ENCODE peak calls at places on chromosomes 12 and 14, in five cellular contexts. One of them, this sample, is unnamed.

GRCh38 chr12:28535216-28535615 is 345.0 kb downstream of the CCDC91 start:
- DNase-seq in DND-41: no peak
- DNase-seq in fibroblast of mammary gland: peak
- DNase-seq in brain microvascular endothelial cell: peak
- DNase-seq in astrocyte of the spinal cord: peak
- DNase-seq in this sample: peak

GRCh38 chr14:66216763-66217162 is 269.4 kb upstream of the CCDC196 start:
- DNase-seq in DND-41: no peak
- DNase-seq in fibroblast of mammary gland: peak
- DNase-seq in brain microvascular endothelial cell: no peak
- DNase-seq in astrocyte of the spinal cord: no peak
- DNase-seq in this sample: no peak

GRCh38 chr12:103093499-103094106 is 136.1 kb downstream of the ASCL1 start:
- DNase-seq in DND-41: no peak
- DNase-seq in fibroblast of mammary gland: no peak
- DNase-seq in brain microvascular endothelial cell: no peak
- DNase-seq in astrocyte of the spinal cord: no peak
- DNase-seq in this sample: no peak

GRCh38 chr12:121428883-121429282 is 29.0 kb downstream of the RNF34 start:
- DNase-seq in DND-41: no peak
- DNase-seq in fibroblast of mammary gland: no peak
- DNase-seq in brain microvascular endothelial cell: no peak
- DNase-seq in astrocyte of the spinal cord: no peak
- DNase-seq in this sample: no peak

GRCh38 chr14:22986508-22987054 is 4.2 kb upstream of the AJUBA start:
- DNase-seq in DND-41: peak
- DNase-seq in fibroblast of mammary gland: peak
- DNase-seq in brain microvascular endothelial cell: peak
- DNase-seq in astrocyte of the spinal cord: peak
- DNase-seq in this sample: no peak

GRCh38 chr12:131856366-131857097 is 28.3 kb downstream of the MMP17 start:
- DNase-seq in DND-41: no peak
- DNase-seq in fibroblast of mammary gland: no peak
- DNase-seq in brain microvascular endothelial cell: no peak
- DNase-seq in astrocyte of the spinal cord: no peak
- DNase-seq in this sample: no peak

GRCh38 chr12:94831081-94831747 is 172.3 kb downstream of the NDUFA12 start:
- DNase-seq in DND-41: peak
- DNase-seq in fibroblast of mammary gland: no peak
- DNase-seq in brain microvascular endothelial cell: no peak
- DNase-seq in astrocyte of the spinal cord: no peak
- DNase-seq in this sample: no peak

GRCh38 chr14:59032821-59033220 is 155.6 kb upstream of the DAAM1 start:
- DNase-seq in DND-41: no peak
- DNase-seq in fibroblast of mammary gland: no peak
- DNase-seq in brain microvascular endothelial cell: peak
- DNase-seq in astrocyte of the spinal cord: no peak
- DNase-seq in this sample: no peak

GRCh38 chr14:68181395-68182326 is 362.1 kb downstream of the RAD51B start:
- DNase-seq in DND-41: no peak
- DNase-seq in fibroblast of mammary gland: peak
- DNase-seq in brain microvascular endothelial cell: no peak
- DNase-seq in astrocyte of the spinal cord: peak
- DNase-seq in this sample: no peak

GRCh38 chr14:100359111-100359510 is 36.0 kb downstream of the SLC25A47 start:
- DNase-seq in DND-41: no peak
- DNase-seq in fibroblast of mammary gland: no peak
- DNase-seq in brain microvascular endothelial cell: no peak
- DNase-seq in astrocyte of the spinal cord: no peak
- DNase-seq in this sample: no peak

GRCh38 chr12:607541-608001 is 55.7 kb downstream of the NINJ2 start:
- DNase-seq in DND-41: no peak
- DNase-seq in fibroblast of mammary gland: no peak
- DNase-seq in brain microvascular endothelial cell: no peak
- DNase-seq in astrocyte of the spinal cord: no peak
- DNase-seq in this sample: no peak

GRCh38 chr12:57738661-57739237 is at the start of gene AGAP2:
- DNase-seq in DND-41: no peak
- DNase-seq in fibroblast of mammary gland: no peak
- DNase-seq in brain microvascular endothelial cell: no peak
- DNase-seq in astrocyte of the spinal cord: no peak
- DNase-seq in this sample: no peak

GRCh38 chr14:67276131-67276530 is 34.9 kb downstream of the PALS1 start:
- DNase-seq in DND-41: no peak
- DNase-seq in fibroblast of mammary gland: no peak
- DNase-seq in brain microvascular endothelial cell: no peak
- DNase-seq in astrocyte of the spinal cord: no peak
- DNase-seq in this sample: no peak

GRCh38 chr12:122558721-122559641 is 31.9 kb downstream of the KNTC1 start:
- DNase-seq in DND-41: no peak
- DNase-seq in fibroblast of mammary gland: no peak
- DNase-seq in brain microvascular endothelial cell: no peak
- DNase-seq in astrocyte of the spinal cord: no peak
- DNase-seq in this sample: no peak

DNA sequence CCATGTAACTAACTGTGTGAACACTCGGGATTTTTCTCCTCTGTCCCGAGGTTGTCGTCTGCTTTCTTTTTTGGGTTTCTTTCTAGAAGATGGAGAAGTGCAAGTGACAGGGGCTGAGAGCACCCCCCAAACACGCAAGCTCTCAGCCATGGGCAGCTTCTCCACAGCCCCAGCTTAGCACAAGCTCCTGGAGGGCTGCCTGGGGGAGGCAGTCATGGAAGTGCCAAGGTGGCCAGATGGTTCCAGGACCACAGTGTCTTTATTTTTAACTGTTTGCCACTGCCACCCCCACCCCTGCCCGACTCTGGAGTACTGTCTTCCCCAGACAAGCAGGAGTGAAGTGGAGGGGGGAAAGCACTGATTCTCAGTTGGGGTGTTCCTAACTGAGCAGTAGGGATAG is 58.2 kb downstream of the ST8SIA1 start:
- DNase-seq in DND-41: no peak
- DNase-seq in fibroblast of mammary gland: no peak
- DNase-seq in brain microvascular endothelial cell: no peak
- DNase-seq in astrocyte of the spinal cord: no peak
- DNase-seq in this sample: no peak
- H3K4me3 ChIP-seq in DND-41: no peak
- H3K4me3 ChIP-seq in fibroblast of mammary gland: no peak
- H3K4me3 ChIP-seq in brain microvascular endothelial cell: no peak
- H3K4me3 ChIP-seq in astrocyte of the spinal cord: no peak
- H3K4me3 ChIP-seq in this sample: no peak

GRCh38 chr14:36657409-36658090 is 4.1 kb upstream of the PAX9 start:
- DNase-seq in DND-41: no peak
- DNase-seq in fibroblast of mammary gland: peak
- DNase-seq in brain microvascular endothelial cell: no peak
- DNase-seq in astrocyte of the spinal cord: no peak
- DNase-seq in this sample: no peak
- TF ChIP-seq CTCF in DND-41: no peak
- TF ChIP-seq CTCF in fibroblast of mammary gland: no peak
- TF ChIP-seq CTCF in brain microvascular endothelial cell: no peak
- TF ChIP-seq CTCF in astrocyte of the spinal cord: no peak
- TF ChIP-seq CTCF in this sample: no peak

GRCh38 chr12:123712780-123713319 is 697 bp downstream of the ATP6V0A2 start:
- DNase-seq in DND-41: no peak
- DNase-seq in fibroblast of mammary gland: no peak
- DNase-seq in brain microvascular endothelial cell: no peak
- DNase-seq in astrocyte of the spinal cord: peak
- DNase-seq in this sample: no peak

GRCh38 chr12:123705935-123706334 is 6.2 kb upstream of the ATP6V0A2 start:
- DNase-seq in DND-41: no peak
- DNase-seq in fibroblast of mammary gland: peak
- DNase-seq in brain microvascular endothelial cell: no peak
- DNase-seq in astrocyte of the spinal cord: peak
- DNase-seq in this sample: no peak

DNA sequence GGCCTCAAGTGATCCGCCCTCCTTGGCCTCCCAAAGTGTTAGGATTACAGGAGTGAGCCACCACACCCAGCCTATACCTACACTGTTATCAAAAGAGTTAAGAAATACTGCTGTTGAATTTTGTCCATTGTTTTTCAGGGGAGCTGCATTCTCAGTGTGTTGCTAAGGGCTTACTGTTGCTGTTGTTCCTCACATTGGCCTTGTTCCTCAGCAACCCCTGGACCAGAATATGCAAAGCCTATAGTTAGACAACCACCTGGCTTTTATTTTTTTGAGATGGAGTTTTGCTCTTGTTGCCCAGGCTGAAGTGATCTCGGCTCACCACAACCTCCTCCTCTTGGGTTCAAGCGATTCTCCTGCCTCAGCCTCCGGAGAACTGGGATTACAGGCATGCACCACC is 4.7 kb upstream of the ATP6V0A2 start:
- DNase-seq in DND-41: no peak
- DNase-seq in fibroblast of mammary gland: no peak
- DNase-seq in brain microvascular endothelial cell: no peak
- DNase-seq in astrocyte of the spinal cord: no peak
- DNase-seq in this sample: no peak
- H3K4me3 ChIP-seq in DND-41: no peak
- H3K4me3 ChIP-seq in fibroblast of mammary gland: no peak
- H3K4me3 ChIP-seq in brain microvascular endothelial cell: no peak
- H3K4me3 ChIP-seq in astrocyte of the spinal cord: no peak
- H3K4me3 ChIP-seq in this sample: no peak

DNA sequence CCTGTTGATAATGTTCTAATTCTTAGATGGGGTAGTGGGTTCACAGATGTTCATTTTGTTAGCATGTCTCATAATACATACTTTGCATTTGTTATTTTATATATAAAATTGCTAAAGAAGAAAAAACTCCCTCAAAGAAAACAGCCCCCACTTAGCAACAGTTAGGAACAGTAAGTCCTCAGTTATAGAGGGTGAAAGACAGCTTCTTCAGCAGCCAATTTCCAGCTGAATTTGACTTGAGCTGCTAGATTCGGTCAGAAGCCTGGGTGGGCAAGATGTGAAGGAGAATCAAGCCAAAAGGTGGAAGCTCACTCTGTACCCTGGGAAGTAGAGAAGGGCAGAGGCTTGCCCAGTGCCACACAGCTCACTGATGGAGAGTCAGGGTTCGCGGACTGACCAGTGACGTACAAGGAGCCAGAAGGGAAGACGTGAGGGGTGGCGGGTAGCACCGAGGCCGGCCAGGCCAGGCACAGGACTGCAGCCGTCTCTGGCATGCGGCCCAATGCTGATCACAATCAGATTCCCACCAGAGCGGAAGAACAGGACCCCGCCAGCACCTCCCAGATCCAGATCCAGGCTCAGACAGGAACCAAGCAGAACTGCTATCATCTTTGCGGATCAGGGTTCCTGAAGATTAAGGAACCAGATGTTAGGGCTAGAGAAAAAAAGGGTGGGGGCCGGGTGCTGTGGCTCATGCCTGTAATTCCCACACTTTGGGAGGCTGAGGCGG is 30.4 kb upstream of the VWF start:
- DNase-seq in DND-41: no peak
- DNase-seq in fibroblast of mammary gland: no peak
- DNase-seq in brain microvascular endothelial cell: no peak
- DNase-seq in astrocyte of the spinal cord: no peak
- DNase-seq in this sample: no peak
- TF ChIP-seq CTCF in DND-41: no peak
- TF ChIP-seq CTCF in fibroblast of mammary gland: no peak
- TF ChIP-seq CTCF in brain microvascular endothelial cell: no peak
- TF ChIP-seq CTCF in astrocyte of the spinal cord: no peak
- TF ChIP-seq CTCF in this sample: no peak

GRCh38 chr14:104030958-104031357 is 54.5 kb upstream of the ASPG start:
- DNase-seq in DND-41: no peak
- DNase-seq in fibroblast of mammary gland: no peak
- DNase-seq in brain microvascular endothelial cell: no peak
- DNase-seq in astrocyte of the spinal cord: no peak
- DNase-seq in this sample: no peak
- H3K4me3 ChIP-seq in DND-41: no peak
- H3K4me3 ChIP-seq in fibroblast of mammary gland: no peak
- H3K4me3 ChIP-seq in brain microvascular endothelial cell: no peak
- H3K4me3 ChIP-seq in astrocyte of the spinal cord: no peak
- H3K4me3 ChIP-seq in this sample: no peak

GRCh38 chr14:82546401-82546800 is 1012.7 kb upstream of the SEL1L start:
- DNase-seq in DND-41: no peak
- DNase-seq in fibroblast of mammary gland: no peak
- DNase-seq in brain microvascular endothelial cell: no peak
- DNase-seq in astrocyte of the spinal cord: no peak
- DNase-seq in this sample: no peak
- TF ChIP-seq CTCF in DND-41: no peak
- TF ChIP-seq CTCF in fibroblast of mammary gland: no peak
- TF ChIP-seq CTCF in brain microvascular endothelial cell: no peak
- TF ChIP-seq CTCF in astrocyte of the spinal cord: no peak
- TF ChIP-seq CTCF in this sample: no peak

GRCh38 chr12:68175566-68176033 is 16.1 kb upstream of the IFNG start:
- DNase-seq in DND-41: peak
- DNase-seq in fibroblast of mammary gland: no peak
- DNase-seq in brain microvascular endothelial cell: no peak
- DNase-seq in astrocyte of the spinal cord: no peak
- DNase-seq in this sample: no peak
- H3K4me3 ChIP-seq in DND-41: no peak
- H3K4me3 ChIP-seq in fibroblast of mammary gland: no peak
- H3K4me3 ChIP-seq in brain microvascular endothelial cell: no peak
- H3K4me3 ChIP-seq in astrocyte of the spinal cord: no peak
- H3K4me3 ChIP-seq in this sample: no peak

GRCh38 chr12:52319097-52319496 is 2.1 kb downstream of the KRT83 start:
- DNase-seq in DND-41: peak
- DNase-seq in fibroblast of mammary gland: no peak
- DNase-seq in brain microvascular endothelial cell: no peak
- DNase-seq in astrocyte of the spinal cord: no peak
- DNase-seq in this sample: no peak
- TF ChIP-seq CTCF in DND-41: no peak
- TF ChIP-seq CTCF in fibroblast of mammary gland: no peak
- TF ChIP-seq CTCF in brain microvascular endothelial cell: peak
- TF ChIP-seq CTCF in astrocyte of the spinal cord: no peak
- TF ChIP-seq CTCF in this sample: peak

This sample was measured in BJ.